ENCODE peak calls at places on chromosomes 16 and 17, in ten cellular contexts. S is Panc1, H is tibial nerve, C is adrenal gland, G is esophagus squamous epithelium, Q is heart right ventricle, N is substantia nigra, M is body of pancreas, P is heart left ventricle, I is left lung. U is an unnamed sample.

GRCh38 chr17:57645950-57646686 is 99.0 kb downstream of the CCDC182 start:
- DNase-seq in S (no peak), H (no peak), C (peak), G (no peak), Q (no peak), N (no peak), M (no peak), P (no peak), I (no peak), U (no peak)

GRCh38 chr16:23896832-23897821 is 61.3 kb downstream of the PRKCB start:
- DNase-seq in S (no peak), H (no peak), C (no peak), G (no peak), Q (no peak), N (no peak), M (no peak), P (no peak), I (no peak), U (no peak)

GRCh38 chr16:54031107-54031760 is 255.4 kb downstream of the IRX3 start:
- DNase-seq in S (no peak), H (no peak), C (no peak), G (no peak), Q (no peak), N (no peak), M (no peak), P (no peak), I (no peak), U (no peak)

GRCh38 chr17:59311051-59311468 is 20.4 kb upstream of the YPEL2 start:
- DNase-seq in S (peak), H (peak), C (peak), G (no peak), Q (no peak), N (peak), M (peak), P (no peak), I (no peak), U (peak)

GRCh38 chr16:86529160-86529559 is 18.8 kb downstream of the FOXF1 start:
- DNase-seq in S (no peak), H (no peak), C (peak), G (no peak), Q (no peak), N (no peak), M (no peak), P (no peak), I (no peak), U (no peak)

GRCh38 chr17:19024101-19025078 is 19.8 kb upstream of the FAM83G start:
- DNase-seq in S (no peak), H (no peak), C (no peak), G (no peak), Q (no peak), N (no peak), M (no peak), P (peak), I (peak), U (peak)

GRCh38 chr16:50373780-50374179 is 5.0 kb upstream of the BRD7 start:
- DNase-seq in S (no peak), H (no peak), C (no peak), G (no peak), Q (no peak), N (no peak), M (no peak), P (no peak), I (no peak), U (no peak)

GRCh38 chr16:87203060-87203656 is 114.0 kb downstream of the C16orf95 start:
- DNase-seq in S (peak), H (peak), C (peak), G (no peak), Q (peak), N (peak), M (peak), P (no peak), I (peak), U (peak)

GRCh38 chr16:22347100-22347820 is 27.2 kb downstream of the CDR2 start:
- DNase-seq in S (no peak), H (no peak), C (no peak), G (no peak), Q (peak), N (no peak), M (no peak), P (peak), I (no peak), U (no peak)

GRCh38 chr17:42653179-42654124 is 5.6 kb upstream of the TUBG2 start:
- DNase-seq in S (no peak), H (peak), C (peak), G (no peak), Q (peak), N (peak), M (peak), P (peak), I (no peak), U (peak)

GRCh38 chr17:81434681-81435417 is 39.6 kb downstream of the BAHCC1 start:
- DNase-seq in S (no peak), H (no peak), C (no peak), G (no peak), Q (no peak), N (no peak), M (no peak), P (no peak), I (no peak), U (no peak)
- H3K27ac ChIP-seq in S (peak), H (peak), C (peak), G (no peak), Q (peak), N (no peak), M (no peak), P (peak), I (no peak), U (no peak)

GRCh38 chr16:82167670-82168069 is 2.4 kb downstream of the MPHOSPH6 start:
- DNase-seq in S (no peak), H (no peak), C (no peak), G (no peak), Q (no peak), N (no peak), M (no peak), P (no peak), I (no peak), U (no peak)
- H3K27ac ChIP-seq in S (no peak), H (no peak), C (no peak), G (no peak), Q (no peak), N (no peak), M (no peak), P (no peak), I (no peak), U (no peak)

GRCh38 chr16:4498546-4499195 is 22.5 kb downstream of the HMOX2 start:
- DNase-seq in S (no peak), H (no peak), C (no peak), G (no peak), Q (no peak), N (no peak), M (no peak), P (no peak), I (no peak), U (no peak)
- H3K27ac ChIP-seq in S (no peak), H (no peak), C (no peak), G (peak), Q (no peak), N (peak), M (no peak), P (no peak), I (no peak), U (no peak)

DNA sequence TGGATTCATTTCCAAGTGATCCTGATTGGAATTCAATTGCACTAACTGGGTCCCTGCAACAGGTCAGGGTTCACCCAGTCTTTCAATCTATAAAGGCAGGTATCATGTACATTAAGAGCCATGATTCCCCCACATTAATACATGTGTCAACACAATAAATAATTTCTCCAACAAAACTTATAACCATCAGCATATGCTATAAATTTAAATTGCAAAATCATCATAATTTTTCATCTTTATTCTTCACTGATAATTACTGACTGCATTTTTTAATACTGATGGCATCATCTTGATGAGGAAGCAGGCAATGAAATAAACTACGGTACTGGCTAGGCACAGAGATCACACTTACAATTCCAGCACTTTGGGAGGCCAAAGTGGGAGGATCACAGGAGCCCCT is 59.4 kb downstream of the ZFHX3 start:
- DNase-seq in S (no peak), H (no peak), C (no peak), G (no peak), Q (no peak), N (no peak), M (no peak), P (no peak), I (no peak), U (no peak)
- H3K27ac ChIP-seq in S (no peak), H (peak), C (peak), G (peak), Q (no peak), N (no peak), M (peak), P (peak), I (peak), U (no peak)

GRCh38 chr17:41421116-41421515 is 3.3 kb downstream of the KRT37 start:
- DNase-seq in S (no peak), H (peak), C (no peak), G (no peak), Q (no peak), N (no peak), M (no peak), P (no peak), I (no peak), U (no peak)
- H3K27ac ChIP-seq in S (no peak), H (no peak), C (no peak), G (peak), Q (no peak), N (no peak), M (no peak), P (no peak), I (no peak), U (no peak)

DNA sequence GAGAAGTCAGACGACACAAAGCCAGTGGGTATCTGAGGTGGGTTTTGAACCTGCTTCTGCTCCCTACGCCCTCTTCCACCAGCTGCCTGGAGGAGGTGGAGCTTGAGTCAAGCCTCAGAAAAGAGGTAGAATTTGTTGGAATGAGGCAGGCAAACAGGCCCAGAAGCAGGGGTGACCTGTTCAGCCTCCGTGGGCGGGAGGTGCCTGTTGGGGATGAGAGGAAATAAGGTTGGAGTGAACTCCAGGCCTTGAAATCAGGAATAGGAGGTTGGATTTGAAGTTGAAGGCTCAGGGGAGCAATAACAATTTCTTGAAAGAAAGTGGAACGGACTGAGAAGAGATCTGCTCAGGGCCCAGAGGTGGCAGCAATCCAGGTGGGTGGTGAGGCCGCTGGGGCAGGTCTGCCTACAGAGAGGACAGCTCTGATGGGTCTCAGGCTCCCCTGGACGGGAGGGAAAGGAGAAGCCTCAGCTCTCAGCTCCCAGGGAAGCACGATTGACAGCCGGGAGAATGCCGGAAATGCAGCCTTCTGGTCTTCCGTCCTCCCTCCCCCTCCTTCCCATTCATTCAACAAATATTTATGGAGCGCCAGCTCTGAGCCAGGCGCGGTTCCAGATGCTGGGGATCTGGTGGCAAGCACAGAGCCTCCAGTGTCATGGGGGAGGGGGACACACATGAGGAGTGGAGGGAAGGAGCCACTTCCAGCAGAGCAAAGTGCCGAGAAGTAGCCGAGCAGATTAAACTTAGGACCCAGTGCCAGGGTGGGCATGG is 61.9 kb upstream of the CIBAR2 start:
- DNase-seq in S (peak), H (no peak), C (peak), G (no peak), Q (no peak), N (no peak), M (peak), P (no peak), I (no peak), U (peak)
- H3K27ac ChIP-seq in S (peak), H (no peak), C (peak), G (no peak), Q (peak), N (no peak), M (peak), P (no peak), I (peak), U (peak)

GRCh38 chr17:45101883-45102811 is 30.2 kb downstream of the PLCD3 start:
- DNase-seq in S (no peak), H (no peak), C (peak), G (no peak), Q (no peak), N (no peak), M (no peak), P (no peak), I (peak), U (no peak)

GRCh38 chr17:45104029-45104428 is 28.3 kb downstream of the PLCD3 start:
- DNase-seq in S (no peak), H (no peak), C (no peak), G (no peak), Q (no peak), N (no peak), M (no peak), P (no peak), I (no peak), U (no peak)

GRCh38 chr17:45103269-45103795 is 29.0 kb downstream of the PLCD3 start:
- DNase-seq in S (no peak), H (no peak), C (no peak), G (no peak), Q (peak), N (no peak), M (no peak), P (no peak), I (no peak), U (no peak)

GRCh38 chr17:45101546-45101882 is 30.8 kb downstream of the PLCD3 start:
- DNase-seq in S (no peak), H (no peak), C (no peak), G (no peak), Q (no peak), N (no peak), M (no peak), P (no peak), I (peak), U (no peak)

DNA sequence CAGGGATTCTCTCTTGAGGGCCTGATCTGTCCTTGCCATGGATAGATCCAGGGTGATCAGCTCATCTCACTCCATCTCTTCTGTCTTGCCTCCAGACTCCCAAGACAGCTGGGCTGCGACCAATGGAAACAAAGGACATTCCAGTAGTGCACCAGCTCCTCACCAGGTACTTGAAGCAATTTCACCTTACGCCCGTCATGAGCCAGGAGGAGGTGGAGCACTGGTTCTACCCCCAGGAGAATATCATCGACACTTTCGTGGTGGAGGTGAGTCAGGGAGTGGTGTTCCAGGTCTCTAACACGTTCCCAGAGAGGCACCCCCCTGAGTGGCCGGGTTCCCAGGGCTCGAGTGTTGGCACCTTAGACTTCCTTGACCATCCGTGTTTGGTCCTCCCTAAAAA is 29.5 kb downstream of the PLCD3 start:
- DNase-seq in S (no peak), H (no peak), C (no peak), G (no peak), Q (no peak), N (no peak), M (no peak), P (no peak), I (no peak), U (no peak)
- H3K27ac ChIP-seq in S (no peak), H (no peak), C (peak), G (peak), Q (peak), N (peak), M (no peak), P (peak), I (no peak), U (no peak)